ENCODE peak calls at places on chromosome 3, in five cellular contexts. One of them, this sample, is unnamed.
A peak's percentile ranks its signal among the peaks of the same experiment; 100 is the strongest.

GRCh38 chr3:48993834-48994233 is 3.8 kb downstream of the P4HTM start:
- DNase-seq in heart left ventricle: no peak
- DNase-seq in activated gamma-delta T cell treated with Interleukin-2 at 50 U/mL for 16 hours: no peak
- DNase-seq in AG04450: no peak
- DNase-seq in DMS153: no peak
- DNase-seq in this sample: no peak

GRCh38 chr3:122469659-122470058 is 45.1 kb downstream of the KPNA1 start:
- DNase-seq in heart left ventricle: no peak
- DNase-seq in AG04450: no peak
- DNase-seq in activated gamma-delta T cell treated with Interleukin-2 at 50 U/mL for 16 hours: no peak
- DNase-seq in DMS153: no peak
- DNase-seq in this sample: no peak

GRCh38 chr3:117278424-117279190 is 569.0 kb downstream of the TUSC7 start:
- DNase-seq in AG04450: no peak
- DNase-seq in DMS153: peak; percentile 12
- DNase-seq in heart left ventricle: no peak
- DNase-seq in activated gamma-delta T cell treated with Interleukin-2 at 50 U/mL for 16 hours: no peak
- DNase-seq in this sample: no peak

GRCh38 chr3:32220006-32220405 is 18.5 kb upstream of the CMTM8 start:
- DNase-seq in DMS153: no peak
- DNase-seq in heart left ventricle: no peak
- DNase-seq in AG04450: no peak
- DNase-seq in activated gamma-delta T cell treated with Interleukin-2 at 50 U/mL for 16 hours: no peak
- DNase-seq in this sample: no peak

GRCh38 chr3:132543016-132543739 is 53.9 kb upstream of the ACKR4 start:
- DNase-seq in heart left ventricle: no peak
- DNase-seq in AG04450: peak; percentile 84
- DNase-seq in activated gamma-delta T cell treated with Interleukin-2 at 50 U/mL for 16 hours: no peak
- DNase-seq in DMS153: no peak
- DNase-seq in this sample: peak; percentile 68

GRCh38 chr3:173552526-173552925 is 155.0 kb downstream of the NLGN1 start:
- DNase-seq in AG04450: no peak
- DNase-seq in heart left ventricle: no peak
- DNase-seq in activated gamma-delta T cell treated with Interleukin-2 at 50 U/mL for 16 hours: no peak
- DNase-seq in DMS153: no peak
- DNase-seq in this sample: no peak

GRCh38 chr3:188526057-188526456 is 372.1 kb downstream of the LPP start:
- DNase-seq in AG04450: no peak
- DNase-seq in heart left ventricle: no peak
- DNase-seq in DMS153: no peak
- DNase-seq in activated gamma-delta T cell treated with Interleukin-2 at 50 U/mL for 16 hours: no peak
- DNase-seq in this sample: no peak

GRCh38 chr3:117719316-117719926 is 1009.8 kb downstream of the TUSC7 start:
- DNase-seq in heart left ventricle: no peak
- DNase-seq in AG04450: no peak
- DNase-seq in DMS153: peak; percentile 29
- DNase-seq in activated gamma-delta T cell treated with Interleukin-2 at 50 U/mL for 16 hours: no peak
- DNase-seq in this sample: no peak

GRCh38 chr3:10485806-10486205 is 19.6 kb downstream of the ATP2B2 start:
- DNase-seq in activated gamma-delta T cell treated with Interleukin-2 at 50 U/mL for 16 hours: no peak
- DNase-seq in AG04450: no peak
- DNase-seq in heart left ventricle: no peak
- DNase-seq in DMS153: no peak
- DNase-seq in this sample: no peak

GRCh38 chr3:122996038-122996580 is 31.5 kb downstream of the SEMA5B start:
- DNase-seq in AG04450: no peak
- DNase-seq in activated gamma-delta T cell treated with Interleukin-2 at 50 U/mL for 16 hours: no peak
- DNase-seq in heart left ventricle: no peak
- DNase-seq in DMS153: no peak
- DNase-seq in this sample: no peak

GRCh38 chr3:157856078-157856939 is 249.9 kb downstream of the SHOX2 start:
- DNase-seq in activated gamma-delta T cell treated with Interleukin-2 at 50 U/mL for 16 hours: no peak
- DNase-seq in AG04450: no peak
- DNase-seq in DMS153: peak; percentile 90
- DNase-seq in heart left ventricle: no peak
- DNase-seq in this sample: no peak

GRCh38 chr3:39291903-39292329 is 12.1 kb upstream of the CX3CR1 start:
- DNase-seq in DMS153: no peak
- DNase-seq in AG04450: peak; percentile 6
- DNase-seq in heart left ventricle: peak; percentile 54
- DNase-seq in activated gamma-delta T cell treated with Interleukin-2 at 50 U/mL for 16 hours: peak; percentile 72
- DNase-seq in this sample: peak; percentile 55

GRCh38 chr3:151864423-151865101 is 8.9 kb upstream of the SUCNR1 start:
- DNase-seq in activated gamma-delta T cell treated with Interleukin-2 at 50 U/mL for 16 hours: no peak
- DNase-seq in DMS153: no peak
- DNase-seq in heart left ventricle: no peak
- DNase-seq in AG04450: peak; percentile 30
- DNase-seq in this sample: peak; percentile 22

GRCh38 chr3:126553284-126553811 is 5.4 kb downstream of the C3orf22 start:
- DNase-seq in activated gamma-delta T cell treated with Interleukin-2 at 50 U/mL for 16 hours: no peak
- DNase-seq in AG04450: no peak
- DNase-seq in heart left ventricle: no peak
- DNase-seq in DMS153: no peak
- DNase-seq in this sample: no peak

GRCh38 chr3:9682123-9682522 is 21.5 kb upstream of the CPNE9 start:
- DNase-seq in DMS153: no peak
- DNase-seq in AG04450: no peak
- DNase-seq in heart left ventricle: no peak
- DNase-seq in activated gamma-delta T cell treated with Interleukin-2 at 50 U/mL for 16 hours: no peak
- DNase-seq in this sample: no peak

GRCh38 chr3:119580148-119580760 is 962 bp downstream of the ADPRH start:
- DNase-seq in AG04450: no peak
- DNase-seq in activated gamma-delta T cell treated with Interleukin-2 at 50 U/mL for 16 hours: no peak
- DNase-seq in DMS153: no peak
- DNase-seq in heart left ventricle: peak; percentile 60
- DNase-seq in this sample: peak; percentile 14

This sample was measured in brain microvascular endothelial cell.